ENCODE peak calls at places on chromosomes 2 and 18, in ten cellular contexts. S is HCT116, N is BJ, F is fibroblast of lung, K is HFF-Myc, V is omental fat pad, P is WERI-Rb-1, U is B cell, Q is psoas muscle, R is Calu3. L is an unnamed sample.

GRCh38 chr2:216589779-216590178 is 43.4 kb upstream of the IGFBP2 start:
- DNase-seq in S (no peak), N (peak), F (no peak), K (no peak), V (no peak), P (no peak), U (no peak), Q (no peak), R (no peak), L (no peak)

GRCh38 chr18:13338318-13338717 is 119.8 kb downstream of the LDLRAD4 start:
- DNase-seq in S (no peak), N (no peak), F (no peak), K (no peak), V (no peak), P (no peak), U (no peak), Q (no peak), R (no peak), L (no peak)

GRCh38 chr18:50527636-50528307 is 32.1 kb upstream of the MAPK4 start:
- DNase-seq in S (no peak), N (no peak), F (no peak), K (no peak), V (no peak), P (no peak), U (no peak), Q (no peak), R (no peak), L (no peak)

GRCh38 chr2:217801711-217802110 is 201.1 kb downstream of the TNS1 start:
- DNase-seq in S (no peak), N (no peak), F (no peak), K (no peak), V (peak), P (no peak), U (no peak), Q (peak), R (no peak), L (no peak)

GRCh38 chr2:129253461-129253812 is 726.0 kb upstream of the RAB6C start:
- DNase-seq in S (peak), N (no peak), F (no peak), K (no peak), V (no peak), P (peak), U (no peak), Q (no peak), R (no peak), L (peak)

GRCh38 chr2:234996041-234996440 is 44.2 kb downstream of the SH3BP4 start:
- DNase-seq in S (no peak), N (no peak), F (no peak), K (no peak), V (no peak), P (no peak), U (no peak), Q (peak), R (no peak), L (no peak)

GRCh38 chr2:180360283-180360618 is 353.2 kb upstream of the CWC22 start:
- DNase-seq in S (no peak), N (no peak), F (no peak), K (no peak), V (no peak), P (no peak), U (no peak), Q (no peak), R (no peak), L (no peak)

GRCh38 chr2:127599211-127599610 is 46.7 kb upstream of the GPR17 start:
- DNase-seq in S (no peak), N (no peak), F (no peak), K (no peak), V (no peak), P (no peak), U (no peak), Q (no peak), R (no peak), L (no peak)

GRCh38 chr2:68115965-68116364 is 41.7 kb upstream of the PNO1 start:
- DNase-seq in S (no peak), N (no peak), F (no peak), K (no peak), V (no peak), P (no peak), U (no peak), Q (no peak), R (no peak), L (no peak)

GRCh38 chr2:182379235-182379634 is 47.6 kb downstream of the PDE1A start:
- DNase-seq in S (no peak), N (no peak), F (peak), K (no peak), V (no peak), P (no peak), U (no peak), Q (no peak), R (no peak), L (no peak)

GRCh38 chr2:86672027-86672545 is 48.0 kb upstream of the RMND5A start:
- DNase-seq in S (no peak), N (no peak), F (no peak), K (no peak), V (no peak), P (no peak), U (no peak), Q (no peak), R (no peak), L (no peak)

GRCh38 chr2:74206180-74206688 is 7.8 kb downstream of the MTHFD2 start:
- DNase-seq in S (no peak), N (no peak), F (peak), K (no peak), V (no peak), P (peak), U (peak), Q (no peak), R (no peak), L (peak)

GRCh38 chr2:207765541-207765940 is 4.2 kb downstream of the FZD5 start:
- DNase-seq in S (no peak), N (no peak), F (no peak), K (no peak), V (no peak), P (no peak), U (no peak), Q (no peak), R (peak), L (no peak)

GRCh38 chr2:36717556-36718266 is 21.2 kb downstream of the VIT start:
- DNase-seq in S (no peak), N (no peak), F (no peak), K (no peak), V (no peak), P (no peak), U (no peak), Q (no peak), R (no peak), L (no peak)

GRCh38 chr18:55589625-55590291 is 1.8 kb upstream of the TCF4 start:
- DNase-seq in S (no peak), N (peak), F (peak), K (peak), V (peak), P (peak), U (peak), Q (peak), R (no peak), L (peak)

GRCh38 chr18:55588001-55588875 is at the start of gene TCF4:
- DNase-seq in S (no peak), N (no peak), F (peak), K (peak), V (no peak), P (peak), U (peak), Q (peak), R (no peak), L (peak)

GRCh38 chr18:55587341-55588000 is 521 bp downstream of the TCF4 start:
- DNase-seq in S (no peak), N (no peak), F (peak), K (peak), V (no peak), P (peak), U (peak), Q (no peak), R (no peak), L (peak)

GRCh38 chr18:55586841-55587240 is 1.2 kb downstream of the TCF4 start:
- DNase-seq in S (no peak), N (no peak), F (peak), K (no peak), V (no peak), P (no peak), U (peak), Q (no peak), R (no peak), L (no peak)

GRCh38 chr18:55588876-55589595 is 1.0 kb upstream of the TCF4 start:
- DNase-seq in S (no peak), N (no peak), F (peak), K (no peak), V (no peak), P (no peak), U (no peak), Q (no peak), R (no peak), L (no peak)
- TF ChIP-seq CTCF in S (no peak), N (no peak), F (no peak), K (no peak), V (no peak), P (no peak), U (no peak), Q (no peak), R (no peak), L (no peak)

GRCh38 chr2:45237850-45238542 is 228.7 kb upstream of the SIX2 start:
- DNase-seq in S (peak), N (peak), F (peak), K (peak), V (no peak), P (no peak), U (no peak), Q (peak), R (peak), L (no peak)
- TF ChIP-seq CTCF in S (no peak), N (peak), F (peak), K (peak), V (no peak), P (no peak), U (no peak), Q (peak), R (no peak), L (no peak)

DNA sequence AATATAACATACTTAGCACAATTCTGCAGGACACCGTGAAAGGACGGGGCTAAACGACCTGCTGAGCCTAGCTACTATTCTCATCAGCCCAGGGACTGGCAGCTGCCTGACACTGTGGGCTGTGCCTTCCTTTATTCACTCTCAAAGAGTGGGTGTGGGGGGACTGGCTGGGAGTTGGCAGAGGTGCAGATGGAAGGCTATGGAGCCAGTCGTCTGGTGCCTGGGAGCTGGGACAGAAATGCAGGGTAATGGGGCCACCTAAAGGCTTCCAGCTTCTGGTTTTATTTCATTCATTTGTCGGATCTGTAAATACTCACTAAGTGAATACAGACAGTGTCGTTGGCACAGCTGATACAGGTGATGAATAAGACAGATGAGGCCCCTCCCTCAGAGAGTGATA is 56.0 kb upstream of the NFU1 start:
- DNase-seq in S (no peak), N (no peak), F (no peak), K (no peak), V (no peak), P (no peak), U (no peak), Q (no peak), R (no peak), L (no peak)
- TF ChIP-seq CTCF in S (no peak), N (no peak), F (no peak), K (no peak), V (no peak), P (no peak), U (no peak), Q (no peak), R (no peak), L (no peak)

GRCh38 chr2:214019973-214020345 is 390.9 kb upstream of the VWC2L start:
- DNase-seq in S (no peak), N (no peak), F (peak), K (no peak), V (no peak), P (no peak), U (no peak), Q (no peak), R (no peak), L (no peak)

GRCh38 chr2:214014551-214015230 is 396.2 kb upstream of the VWC2L start:
- DNase-seq in S (no peak), N (no peak), F (no peak), K (no peak), V (no peak), P (no peak), U (no peak), Q (no peak), R (no peak), L (no peak)

DNA sequence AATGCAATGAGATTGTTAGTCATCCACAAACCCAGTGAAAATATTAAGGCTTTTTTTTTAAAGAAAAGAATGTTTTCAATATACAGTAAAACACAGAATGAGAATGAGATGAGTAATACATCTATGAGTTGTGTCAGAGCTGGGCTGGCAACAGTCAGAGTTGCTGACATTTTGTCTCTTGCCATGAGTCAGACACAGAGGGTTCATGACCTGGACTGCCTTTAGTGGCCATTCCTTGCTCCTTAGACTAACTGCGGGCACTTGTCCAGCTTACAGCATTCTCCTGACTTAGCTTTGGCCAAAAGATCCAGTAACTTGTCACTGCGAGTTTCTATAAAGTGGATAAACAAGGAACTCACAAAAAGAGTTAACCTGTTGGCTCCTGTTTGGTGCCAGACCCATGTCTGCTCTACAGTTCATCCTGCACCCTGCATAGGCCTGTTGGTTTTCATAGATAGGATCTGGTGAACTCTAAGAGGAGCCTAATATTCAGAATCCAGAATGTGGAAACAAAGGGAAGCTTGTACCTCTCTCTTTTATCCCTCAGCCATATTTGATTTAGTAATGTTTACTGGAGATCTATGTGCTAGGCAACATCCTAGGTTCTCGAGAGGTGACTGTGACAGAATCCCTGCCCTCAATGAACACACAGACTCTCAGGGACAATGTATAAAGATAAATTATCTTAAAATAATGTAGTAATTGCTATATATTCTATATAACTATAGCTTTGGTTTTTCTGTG is 391.5 kb upstream of the VWC2L start:
- DNase-seq in S (peak), N (peak), F (peak), K (peak), V (no peak), P (no peak), U (no peak), Q (peak), R (peak), L (no peak)
- TF ChIP-seq CTCF in S (no peak), N (no peak), F (no peak), K (no peak), V (no peak), P (no peak), U (no peak), Q (no peak), R (no peak), L (no peak)